ENCODE peak calls at places on chromosome 3, in ten cellular contexts. E is colonic mucosa; D is kidney; S is GM23248; C is lower lobe of right lung; N is CD8-positive, alpha-beta memory T cell; Q is MM.1S; V is CD4-positive, CD25-positive, alpha-beta regulatory T cell; O is dorsolateral prefrontal cortex; T is A549. G is an unnamed sample.

GRCh38 chr3:52049503-52049902 is 6.9 kb downstream of the DUSP7 start:
- DNase-seq in E (no peak), D (no peak), S (no peak), C (no peak), N (no peak), Q (no peak), V (no peak), O (no peak), T (no peak), G (no peak)

GRCh38 chr3:98329392-98330124 is 24.1 kb upstream of the OR5K4 start:
- DNase-seq in E (peak), D (no peak), S (peak), C (no peak), N (peak), Q (peak), V (peak), O (no peak), T (peak), G (peak)

GRCh38 chr3:17850448-17850847 is 108.0 kb upstream of the TBC1D5 start:
- DNase-seq in E (no peak), D (no peak), S (peak), C (no peak), N (no peak), Q (no peak), V (no peak), O (no peak), T (no peak), G (no peak)

GRCh38 chr3:40574661-40575060 is 49.9 kb downstream of the ZNF621 start:
- DNase-seq in E (no peak), D (no peak), S (peak), C (no peak), N (no peak), Q (no peak), V (no peak), O (peak), T (no peak), G (no peak)

GRCh38 chr3:42658091-42658770 is 4.7 kb downstream of the ZBTB47 start:
- DNase-seq in E (no peak), D (peak), S (no peak), C (no peak), N (no peak), Q (no peak), V (no peak), O (no peak), T (no peak), G (no peak)

GRCh38 chr3:172367205-172368105 is 80.8 kb downstream of the GHSR start:
- DNase-seq in E (no peak), D (no peak), S (no peak), C (no peak), N (no peak), Q (no peak), V (no peak), O (no peak), T (no peak), G (no peak)

GRCh38 chr3:159128628-159129027 is 326.8 kb downstream of the MFSD1 start:
- DNase-seq in E (no peak), D (no peak), S (peak), C (no peak), N (no peak), Q (no peak), V (no peak), O (no peak), T (no peak), G (peak)

GRCh38 chr3:10008588-10009344 is 17.5 kb upstream of the FANCD2 start:
- DNase-seq in E (peak), D (peak), S (peak), C (peak), N (peak), Q (peak), V (peak), O (peak), T (peak), G (no peak)

GRCh38 chr3:107443461-107443860 is 66.2 kb downstream of the CCDC54 start:
- DNase-seq in E (no peak), D (no peak), S (no peak), C (no peak), N (no peak), Q (no peak), V (no peak), O (no peak), T (no peak), G (peak)

GRCh38 chr3:73120710-73121109 is 59.3 kb downstream of the EBLN2 start:
- DNase-seq in E (no peak), D (no peak), S (no peak), C (no peak), N (no peak), Q (no peak), V (no peak), O (no peak), T (no peak), G (no peak)

GRCh38 chr3:38496131-38496910 is at the start of gene EXOG:
- DNase-seq in E (peak), D (peak), S (peak), C (peak), N (peak), Q (peak), V (peak), O (peak), T (peak), G (peak)

DNA sequence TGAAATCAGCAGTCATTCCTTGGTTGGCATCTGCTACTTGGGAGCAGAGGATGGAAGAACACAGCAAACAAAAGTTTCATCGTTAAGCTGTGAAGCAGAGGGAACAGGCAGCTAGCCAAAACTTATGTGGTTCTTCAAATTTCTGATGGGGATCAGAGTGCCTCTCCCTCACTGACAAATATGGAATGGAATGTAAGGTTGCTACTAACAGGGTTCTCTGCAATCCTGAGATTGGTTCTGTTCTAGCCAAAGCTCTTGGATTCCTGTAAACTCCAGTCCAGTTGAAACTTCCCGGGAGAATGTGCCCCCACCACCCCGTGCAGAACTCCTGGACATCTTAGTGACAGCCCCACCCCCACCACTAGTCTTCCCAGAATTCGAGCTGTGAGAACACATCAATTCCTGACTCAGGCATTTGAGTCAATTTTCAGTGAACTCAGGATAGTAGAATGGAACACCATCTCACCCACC is 55.9 kb upstream of the PHLDB2 start:
- DNase-seq in E (peak), D (peak), S (peak), C (peak), N (no peak), Q (no peak), V (no peak), O (no peak), T (peak), G (peak)
- H3K27ac ChIP-seq in E (peak), D (peak), S (peak), C (peak), N (no peak), Q (no peak), V (no peak), O (no peak), T (peak), G (peak)

GRCh38 chr3:134347516-134347915 is 26.7 kb downstream of the AMOTL2 start:
- DNase-seq in E (peak), D (no peak), S (no peak), C (no peak), N (no peak), Q (no peak), V (no peak), O (no peak), T (no peak), G (no peak)
- H3K27ac ChIP-seq in E (no peak), D (no peak), S (no peak), C (no peak), N (no peak), Q (no peak), V (no peak), O (no peak), T (no peak), G (peak)

GRCh38 chr3:139117883-139118760 is 73.4 kb upstream of the PRR23C start:
- DNase-seq in E (no peak), D (no peak), S (no peak), C (no peak), N (no peak), Q (no peak), V (no peak), O (no peak), T (no peak), G (no peak)
- H3K27ac ChIP-seq in E (no peak), D (no peak), S (peak), C (no peak), N (no peak), Q (no peak), V (no peak), O (no peak), T (no peak), G (no peak)

GRCh38 chr3:11769704-11770103 is 77.0 kb downstream of the TAMM41 start:
- DNase-seq in E (no peak), D (no peak), S (no peak), C (no peak), N (no peak), Q (no peak), V (no peak), O (no peak), T (no peak), G (no peak)
- H3K27ac ChIP-seq in E (no peak), D (no peak), S (no peak), C (peak), N (no peak), Q (no peak), V (peak), O (no peak), T (no peak), G (peak)

GRCh38 chr3:15499536-15499935 is 22.0 kb downstream of the COLQ start:
- DNase-seq in E (no peak), D (no peak), S (peak), C (no peak), N (no peak), Q (no peak), V (no peak), O (no peak), T (no peak), G (no peak)

GRCh38 chr3:15497984-15498383 is 23.5 kb downstream of the COLQ start:
- DNase-seq in E (no peak), D (no peak), S (no peak), C (no peak), N (no peak), Q (no peak), V (no peak), O (no peak), T (no peak), G (no peak)

GRCh38 chr3:15496341-15496664 is 25.2 kb downstream of the COLQ start:
- DNase-seq in E (no peak), D (no peak), S (no peak), C (no peak), N (no peak), Q (no peak), V (no peak), O (no peak), T (no peak), G (no peak)

GRCh38 chr3:15500107-15500724 is 21.3 kb downstream of the COLQ start:
- DNase-seq in E (no peak), D (no peak), S (peak), C (no peak), N (no peak), Q (no peak), V (no peak), O (no peak), T (no peak), G (no peak)

DNA sequence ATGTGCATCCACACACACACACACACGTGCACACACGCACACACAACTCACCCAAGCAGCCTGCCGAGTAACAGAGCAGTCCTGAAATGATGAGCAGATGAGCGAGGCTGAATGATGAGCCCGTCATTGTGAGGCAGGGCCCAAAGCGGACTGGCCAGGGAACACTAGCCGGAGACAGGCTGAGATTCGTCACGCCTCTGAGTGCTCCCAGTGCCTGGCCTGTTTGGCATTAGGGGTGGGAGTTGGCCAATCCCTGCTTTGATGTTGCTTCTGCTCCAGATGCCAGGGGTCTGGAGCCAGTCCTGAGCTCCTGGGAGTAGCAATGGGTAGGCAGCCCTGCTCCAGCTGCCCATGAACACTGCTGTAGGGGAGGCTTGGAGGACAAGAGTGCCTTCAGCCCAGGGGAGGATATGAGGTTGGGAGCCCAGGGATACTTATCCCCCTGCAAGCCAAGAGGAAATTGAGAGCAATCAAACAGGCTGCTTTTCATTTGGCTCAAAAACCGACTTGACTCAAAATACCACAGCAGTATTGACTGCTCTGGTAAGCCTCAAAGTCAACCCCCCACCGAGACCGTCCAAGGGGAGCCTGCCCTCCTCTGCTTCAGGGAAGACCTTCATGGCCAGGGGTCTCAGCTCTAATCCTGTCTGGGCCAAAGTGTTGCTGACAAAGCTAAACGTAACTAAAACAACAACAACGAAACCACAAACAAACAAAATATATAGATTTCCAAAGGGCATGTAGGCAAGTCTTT is 22.9 kb downstream of the COLQ start:
- DNase-seq in E (no peak), D (no peak), S (peak), C (no peak), N (no peak), Q (no peak), V (no peak), O (no peak), T (no peak), G (no peak)
- H3K27ac ChIP-seq in E (no peak), D (no peak), S (no peak), C (no peak), N (no peak), Q (no peak), V (no peak), O (no peak), T (no peak), G (no peak)

GRCh38 chr3:170868577-170869239 is 1.3 kb downstream of the RPL22L1 start:
- DNase-seq in E (no peak), D (no peak), S (peak), C (no peak), N (no peak), Q (peak), V (no peak), O (no peak), T (no peak), G (no peak)

GRCh38 chr3:170869240-170869592 is 779 bp downstream of the RPL22L1 start:
- DNase-seq in E (peak), D (no peak), S (no peak), C (no peak), N (no peak), Q (peak), V (peak), O (no peak), T (no peak), G (no peak)

GRCh38 chr3:170867143-170867542 is 2.9 kb downstream of the RPL22L1 start:
- DNase-seq in E (no peak), D (no peak), S (peak), C (no peak), N (no peak), Q (no peak), V (no peak), O (no peak), T (no peak), G (no peak)

GRCh38 chr3:170866499-170866898 is 3.5 kb downstream of the RPL22L1 start:
- DNase-seq in E (no peak), D (no peak), S (no peak), C (no peak), N (no peak), Q (no peak), V (no peak), O (no peak), T (no peak), G (no peak)

DNA sequence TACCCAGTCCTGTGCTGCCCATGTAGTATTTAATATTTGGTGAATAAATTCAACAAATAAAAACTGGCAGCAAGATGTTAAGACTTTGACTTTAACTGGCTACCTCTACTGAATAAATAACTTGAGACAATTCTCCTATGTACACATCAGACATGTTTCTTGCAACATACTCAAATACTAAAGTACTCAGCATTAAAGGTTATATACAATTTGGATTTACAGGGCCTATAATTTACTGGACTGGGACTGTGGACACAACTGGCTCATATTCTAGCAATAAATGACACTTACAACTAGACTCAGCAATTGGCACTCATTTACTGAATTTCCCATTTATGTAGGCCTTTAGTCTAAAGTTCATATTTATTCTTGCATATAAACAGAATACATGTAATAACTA is 2.4 kb downstream of the RPL22L1 start:
- DNase-seq in E (no peak), D (no peak), S (no peak), C (no peak), N (no peak), Q (no peak), V (no peak), O (no peak), T (no peak), G (no peak)
- H3K27ac ChIP-seq in E (peak), D (no peak), S (peak), C (no peak), N (no peak), Q (no peak), V (peak), O (no peak), T (no peak), G (peak)